ENCODE peak calls at places on chromosomes 16 and 17, in six cellular contexts. I, W, Y, F, C and Q are unnamed samples.

GRCh38 chr17:38341035-38341721 is 2.6 kb downstream of the GPR179 start:
- DNase-seq in F (peak), I (no peak), Y (peak), C (peak), W (peak), Q (no peak)

GRCh38 chr16:88920618-88921602 is 54.5 kb upstream of the PABPN1L start:
- DNase-seq in I (peak), F (peak), Y (no peak), W (peak), C (no peak), Q (no peak)

GRCh38 chr16:1707193-1707790 is 1.3 kb downstream of the MAPK8IP3 start:
- DNase-seq in Y (peak), C (no peak), W (peak), I (peak), F (no peak), Q (no peak)

GRCh38 chr16:65770752-65771151 is 595.7 kb upstream of the CDH5 start:
- DNase-seq in W (no peak), C (no peak), I (no peak), F (no peak), Y (peak), Q (no peak)

GRCh38 chr17:39920218-39921210 is 2.1 kb upstream of the GSDMB start:
- DNase-seq in Y (no peak), I (no peak), W (no peak), F (no peak), C (no peak), Q (no peak)

GRCh38 chr16:89962754-89963498 is 14.4 kb downstream of the DEF8 start:
- DNase-seq in F (no peak), Y (no peak), W (no peak), C (no peak), I (no peak), Q (no peak)

GRCh38 chr17:79320331-79320730 is 245.7 kb downstream of the ENGASE start:
- DNase-seq in F (no peak), W (no peak), I (no peak), C (no peak), Y (no peak), Q (no peak)

GRCh38 chr17:35727635-35728034 is 3.8 kb upstream of the RASL10B start:
- DNase-seq in W (no peak), Y (no peak), I (no peak), C (no peak), F (no peak), Q (no peak)

GRCh38 chr17:51154176-51154575 is 817 bp downstream of the NME1 start:
- DNase-seq in I (peak), F (no peak), Y (peak), C (no peak), W (peak), Q (no peak)

GRCh38 chr16:12482821-12483220 is 320.9 kb downstream of the CPPED1 start:
- DNase-seq in C (no peak), F (no peak), Y (no peak), I (no peak), W (no peak), Q (no peak)

GRCh38 chr16:77540656-77541055 is 105.8 kb upstream of the ADAMTS18 start:
- DNase-seq in C (no peak), F (no peak), W (peak), Y (peak), I (no peak), Q (no peak)

GRCh38 chr17:70074236-70074830 is 692 bp upstream of the KCNJ16 start:
- DNase-seq in Y (no peak), I (no peak), W (no peak), F (no peak), C (no peak), Q (no peak)

GRCh38 chr17:43034623-43035293 is 9.7 kb downstream of the RND2 start:
- DNase-seq in C (no peak), F (no peak), I (no peak), Y (no peak), W (no peak), Q (no peak)

GRCh38 chr17:73074515-73074914 is 18.0 kb downstream of the SLC39A11 start:
- DNase-seq in W (no peak), C (no peak), I (no peak), Y (no peak), F (no peak), Q (no peak)

GRCh38 chr16:81436381-81436780 is 8.2 kb upstream of the CMIP start:
- DNase-seq in I (no peak), C (no peak), F (no peak), Y (no peak), W (no peak), Q (no peak)

GRCh38 chr16:17026600-17027242 is 444.0 kb downstream of the XYLT1 start:
- DNase-seq in F (no peak), I (no peak), C (no peak), W (no peak), Y (no peak), Q (no peak)

GRCh38 chr17:29560306-29560705 is 6.5 kb downstream of the ABHD15 start:
- DNase-seq in W (no peak), I (no peak), F (no peak), Y (no peak), C (no peak), Q (no peak)

GRCh38 chr17:51165680-51166197 is 472 bp upstream of the NME2 start:
- DNase-seq in F (peak), Y (no peak), C (no peak), I (peak), W (no peak), Q (no peak)

GRCh38 chr16:87874639-87875472 is 5.5 kb upstream of the SLC7A5 start:
- DNase-seq in W (no peak), Y (peak), C (no peak), F (peak), I (no peak), Q (no peak)

GRCh38 chr17:69141802-69142472 is at the start of gene ABCA6:
- DNase-seq in C (no peak), I (no peak), W (peak), Y (no peak), F (no peak), Q (no peak)

GRCh38 chr17:64492481-64493109 is 4.3 kb downstream of the POLG2 start:
- DNase-seq in W (peak), C (no peak), I (no peak), F (no peak), Y (no peak), Q (no peak)

GRCh38 chr17:60645918-60646523 is 31.6 kb upstream of the BCAS3 start:
- DNase-seq in W (no peak), Y (no peak), C (no peak), I (no peak), F (no peak), Q (no peak)

GRCh38 chr16:2586901-2587480 is 49.2 kb downstream of the PDPK1 start:
- DNase-seq in C (no peak), I (no peak), Y (no peak), W (no peak), F (peak), Q (no peak)

GRCh38 chr16:27424772-27425498 is 23.0 kb downstream of the IL21R start:
- DNase-seq in W (no peak), Y (no peak), I (no peak), C (no peak), F (peak), Q (no peak)

GRCh38 chr16:9042943-9043680 is 48.3 kb upstream of the HAPSTR1 start:
- DNase-seq in W (peak), C (no peak), F (no peak), Y (no peak), I (peak), Q (no peak)

GRCh38 chr17:8420041-8420934 is 15.4 kb upstream of the NDEL1 start:
- DNase-seq in C (no peak), Y (no peak), W (peak), I (peak), F (no peak), Q (no peak)

GRCh38 chr17:79839363-79840203 is at the start of gene CBX4:
- DNase-seq in I (peak), F (peak), C (no peak), W (peak), Y (peak), Q (peak)

GRCh38 chr16:24580665-24581064 is 41.3 kb downstream of the RBBP6 start:
- DNase-seq in F (no peak), Y (no peak), I (peak), C (no peak), W (peak), Q (no peak)

GRCh38 chr17:67013891-67014290 is 30.5 kb upstream of the CACNG1 start:
- DNase-seq in F (no peak), Y (peak), I (no peak), W (no peak), C (no peak), Q (no peak)

GRCh38 chr17:65541453-65541852 is 20.0 kb downstream of the AXIN2 start:
- DNase-seq in W (no peak), I (no peak), F (no peak), C (no peak), Y (no peak), Q (no peak)

GRCh38 chr17:47212458-47212857 is 3.3 kb downstream of the MYL4 start:
- DNase-seq in Y (no peak), W (no peak), F (no peak), C (no peak), I (no peak), Q (no peak)

GRCh38 chr16:8866884-8867482 is 1.8 kb downstream of the CARHSP1 start:
- DNase-seq in C (no peak), F (no peak), Y (no peak), W (peak), I (no peak), Q (no peak)

GRCh38 chr16:88505405-88506082 is 52.5 kb downstream of the ZFPM1 start:
- DNase-seq in W (no peak), I (no peak), C (no peak), F (peak), Y (peak), Q (no peak)

GRCh38 chr17:8475227-8475626 is 39.5 kb downstream of the NDEL1 start:
- DNase-seq in F (no peak), C (no peak), Y (no peak), I (no peak), W (no peak), Q (no peak)

GRCh38 chr16:89052824-89053724 is 40.6 kb upstream of the ACSF3 start:
- DNase-seq in W (no peak), F (no peak), C (no peak), I (peak), Y (no peak), Q (no peak)

GRCh38 chr16:85187002-85187401 is 74.7 kb upstream of the CIBAR2 start:
- DNase-seq in Y (peak), I (peak), C (no peak), F (no peak), W (peak), Q (no peak)

GRCh38 chr16:85187886-85188285 is 75.6 kb upstream of the CIBAR2 start:
- DNase-seq in I (no peak), W (no peak), F (no peak), Y (no peak), C (no peak), Q (no peak)

GRCh38 chr16:85185701-85186100 is 73.4 kb upstream of the CIBAR2 start:
- DNase-seq in I (no peak), W (no peak), Y (no peak), F (no peak), C (no peak), Q (no peak)

GRCh38 chr16:85188822-85189672 is 76.8 kb upstream of the CIBAR2 start:
- DNase-seq in I (no peak), W (peak), Y (no peak), F (no peak), C (no peak), Q (no peak)

DNA sequence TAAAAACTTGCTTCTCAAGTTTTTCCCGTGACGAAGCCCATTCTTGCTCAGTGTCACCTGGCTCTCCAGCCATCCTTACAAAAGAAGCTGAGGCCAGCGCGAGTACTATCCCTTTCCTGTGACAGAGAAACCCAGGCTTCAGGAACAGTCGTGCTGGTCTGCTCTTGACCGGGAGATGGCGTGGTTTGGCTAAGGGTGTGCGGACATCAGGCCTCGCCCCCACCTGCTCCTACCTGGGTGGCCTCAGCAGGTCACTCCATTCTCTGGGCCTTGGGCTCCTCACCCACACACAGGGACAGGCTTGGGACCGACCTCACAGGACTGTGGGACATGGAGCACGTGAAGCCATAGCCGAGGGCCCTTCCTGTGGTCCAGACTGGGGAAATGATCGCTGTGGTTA is 75.2 kb upstream of the CIBAR2 start:
- DNase-seq in F (peak), C (no peak), Y (peak), W (no peak), I (no peak), Q (no peak)
- H3K27ac ChIP-seq in F (no peak), C (no peak), Y (no peak), W (no peak), I (peak), Q (no peak)

DNA sequence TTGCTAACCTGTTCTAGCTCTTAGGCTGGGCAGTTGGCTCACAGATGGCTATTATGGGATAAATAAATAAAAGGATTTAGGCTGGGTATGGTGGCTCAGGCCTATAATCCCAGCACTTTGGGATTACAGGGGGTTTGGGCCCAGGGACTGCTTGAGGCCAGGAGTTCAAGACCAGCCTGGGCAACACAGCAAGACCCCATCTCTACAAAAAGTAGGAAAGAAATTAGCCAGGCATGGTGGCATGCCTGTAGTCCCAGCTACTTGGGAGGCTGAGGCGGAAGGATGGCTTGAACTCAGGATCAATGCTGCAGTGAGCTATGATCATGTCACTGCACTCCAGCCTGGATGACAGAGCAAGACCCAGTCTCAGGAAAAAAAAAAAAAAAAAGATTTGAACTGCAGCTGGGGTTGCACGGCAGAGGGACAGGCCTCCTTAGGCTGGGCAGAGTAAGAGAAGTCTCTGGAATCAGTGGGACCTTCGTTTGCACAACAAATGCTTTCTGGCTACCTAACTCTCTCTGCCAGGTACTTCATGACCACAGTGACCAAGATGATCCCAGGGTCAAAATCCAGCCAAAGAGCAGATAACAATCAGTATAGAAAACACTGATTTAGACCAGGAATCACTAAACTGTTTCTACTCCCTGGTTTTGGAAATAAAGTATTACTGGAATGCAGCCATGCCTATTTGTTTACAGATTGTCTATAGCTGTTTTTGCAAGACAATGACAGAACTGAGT is 6.8 kb downstream of the RUSF1 start:
- DNase-seq in Y (no peak), C (no peak), W (no peak), I (no peak), F (no peak), Q (no peak)
- H2BK15ac ChIP-seq in Y (no peak), C (no peak), W (no peak), I (no peak), F (no peak), Q (no peak)

GRCh38 chr17:1095093-1095852 is 84.5 kb downstream of the ABR start:
- DNase-seq in C (no peak), W (no peak), Y (no peak), F (no peak), I (no peak), Q (no peak)
- H3K27ac ChIP-seq in C (no peak), W (no peak), Y (no peak), F (no peak), I (no peak), Q (no peak)

DNA sequence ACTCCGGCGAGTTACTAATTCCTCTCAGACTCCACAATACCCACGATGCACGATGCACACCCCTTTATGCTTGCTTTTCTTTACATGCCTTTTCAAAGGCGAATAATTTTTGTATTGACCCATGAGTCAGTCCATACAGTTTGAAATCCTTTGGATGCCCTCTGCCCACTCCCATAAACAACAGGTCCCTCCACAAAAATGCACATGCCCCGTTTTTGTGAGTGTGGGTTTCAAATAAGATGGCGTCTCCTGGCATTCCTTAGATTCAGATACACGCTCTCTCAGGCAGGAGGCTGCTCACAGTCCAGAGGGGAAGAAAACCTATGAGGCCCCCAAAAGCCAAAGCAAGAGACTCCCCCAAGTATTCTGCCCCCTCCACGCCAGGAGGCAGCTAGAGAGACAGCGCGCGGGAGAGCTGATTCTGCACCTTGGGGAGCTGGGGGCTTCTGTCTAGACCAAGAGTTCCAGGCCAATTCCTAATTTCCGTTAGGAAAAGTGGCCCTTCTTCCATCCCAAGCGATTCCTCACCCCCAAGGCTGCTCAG is 19.6 kb upstream of the HOXB9 start:
- DNase-seq in I (no peak), F (no peak), C (no peak), Y (no peak), W (no peak), Q (no peak)
- H2BK15ac ChIP-seq in I (no peak), F (no peak), C (no peak), Y (no peak), W (no peak), Q (no peak)

GRCh38 chr17:56350592-56350991 is 197.3 kb downstream of the ANKFN1 start:
- DNase-seq in C (no peak), F (no peak), W (no peak), Y (no peak), I (no peak), Q (no peak)
- H3K27ac ChIP-seq in C (no peak), F (no peak), W (no peak), Y (no peak), I (no peak), Q (no peak)

DNA sequence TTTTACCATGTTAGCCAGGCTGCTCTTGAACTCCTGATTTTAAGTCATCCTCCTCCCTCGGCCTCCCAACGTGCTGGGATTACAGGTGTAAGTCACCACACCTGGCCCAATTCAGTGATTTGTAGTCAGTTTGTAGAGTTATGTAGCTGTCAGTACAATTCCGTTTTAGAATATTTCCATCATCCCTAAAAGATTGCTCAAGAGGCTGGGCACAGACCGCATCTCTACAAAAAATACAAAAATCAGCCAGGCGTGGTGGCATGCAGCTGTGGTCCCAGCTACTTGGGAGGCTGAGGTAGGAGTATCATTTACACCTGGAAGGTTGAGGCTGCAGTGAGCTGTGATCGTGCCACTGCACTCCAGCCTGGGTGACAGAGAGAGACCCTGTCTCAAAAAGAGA is 20.6 kb downstream of the RGS11 start:
- DNase-seq in W (no peak), Y (no peak), F (no peak), C (no peak), I (no peak), Q (no peak)
- H2BK15ac ChIP-seq in W (no peak), Y (no peak), F (no peak), C (no peak), I (no peak), Q (no peak)

GRCh38 chr17:81993726-81994592 is 16.5 kb downstream of the ASPSCR1 start:
- DNase-seq in C (no peak), W (no peak), Y (no peak), I (no peak), F (no peak), Q (no peak)
- H3K27ac ChIP-seq in C (no peak), W (no peak), Y (no peak), I (no peak), F (no peak), Q (peak)

GRCh38 chr16:57343131-57343731 is 15.4 kb upstream of the CCL22 start:
- DNase-seq in W (no peak), Y (no peak), C (no peak), I (no peak), F (no peak), Q (no peak)
- H2BK15ac ChIP-seq in W (no peak), Y (no peak), C (no peak), I (no peak), F (no peak), Q (no peak)

DNA sequence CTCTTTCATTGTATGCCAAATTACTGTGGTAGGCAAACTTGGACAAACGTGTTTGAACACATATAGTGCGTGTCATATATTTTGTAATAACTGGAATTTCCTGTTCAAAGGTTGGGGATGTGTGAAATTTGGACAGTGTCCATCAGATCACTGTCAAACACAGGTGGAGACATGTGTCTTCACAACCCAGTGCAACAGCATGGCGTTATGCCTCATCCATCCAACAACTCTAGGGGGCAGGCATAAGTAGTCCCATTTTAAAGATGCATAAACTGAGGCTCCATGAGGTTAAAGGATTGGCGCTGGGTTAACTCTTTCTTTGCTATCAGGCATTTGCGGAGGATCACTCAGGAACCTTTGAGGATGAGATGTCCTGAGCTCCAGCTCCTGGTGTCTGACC is 103.7 kb downstream of the RBFOX1 start:
- DNase-seq in C (no peak), W (no peak), Y (no peak), F (no peak), I (no peak), Q (no peak)
- H3K27ac ChIP-seq in C (no peak), W (no peak), Y (no peak), F (no peak), I (no peak), Q (no peak)

DNA sequence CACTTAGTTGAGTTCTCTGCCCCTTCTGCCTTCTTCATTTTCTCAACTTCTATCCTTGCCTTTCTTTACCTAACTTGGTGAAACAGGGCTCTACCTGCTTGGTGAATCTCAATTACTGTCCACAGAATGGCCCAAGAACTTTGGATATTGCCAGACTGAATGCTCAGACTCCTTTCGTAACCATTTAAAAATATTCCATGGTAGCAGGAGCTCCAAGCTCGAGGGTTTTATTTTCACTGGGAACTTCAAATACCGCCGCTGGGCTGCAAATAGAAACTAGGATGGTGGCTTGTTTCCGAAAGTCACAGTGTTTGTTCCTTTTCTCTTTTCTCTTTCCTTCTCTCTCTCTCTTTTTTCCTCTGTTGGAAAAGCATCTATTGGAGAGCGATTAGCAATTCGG is 13.2 kb downstream of the TMEM100 start:
- DNase-seq in W (no peak), F (no peak), I (no peak), Y (no peak), C (no peak), Q (no peak)
- H2BK15ac ChIP-seq in W (no peak), F (no peak), I (no peak), Y (no peak), C (no peak), Q (no peak)